ENCODE peak calls at places on chromosomes 3 and 15, in nine cellular contexts. W is ovary; A is lower leg skin; T is EL; X is Kasumi-1; Q is kidney glomerular epithelial cell; F is mammary epithelial cell; B is substantia nigra; E is activated naive CD8-positive, alpha-beta T cell treated with anti-CD3 and anti-CD28 coated beads, Interleukin-2, amount 50 U/mL, for 24 hours. P is an unnamed sample.

GRCh38 chr15:29685156-29686078 is 136.9 kb downstream of the TJP1 start:
- DNase-seq in E (no peak), T (peak), X (no peak), W (no peak), Q (no peak), A (peak), B (no peak), F (peak), P (no peak)

GRCh38 chr15:45715528-45715927 is 80.7 kb downstream of the SQOR start:
- DNase-seq in B (no peak), F (no peak), T (no peak), Q (peak), W (no peak), E (no peak), X (peak), A (no peak), P (no peak)

GRCh38 chr15:44536298-44536961 is 517 bp upstream of the EIF3J start:
- DNase-seq in Q (peak), E (peak), A (peak), T (peak), F (peak), W (no peak), B (peak), X (peak), P (no peak)

GRCh38 chr3:147507638-147508286 is 98.6 kb downstream of the ZIC1 start:
- DNase-seq in Q (no peak), X (no peak), A (no peak), B (no peak), F (no peak), E (no peak), W (no peak), T (no peak), P (no peak)

GRCh38 chr3:142987080-142987700 is 14.2 kb upstream of the U2SURP start:
- DNase-seq in B (no peak), E (no peak), F (peak), W (no peak), A (no peak), X (peak), T (peak), Q (peak), P (no peak)

GRCh38 chr15:66153549-66154415 is 99.8 kb downstream of the MEGF11 start:
- DNase-seq in E (no peak), A (no peak), F (no peak), X (no peak), W (no peak), Q (peak), B (no peak), T (no peak), P (no peak)

GRCh38 chr3:109640146-109640652 is 302.9 kb upstream of the DPPA4 start:
- DNase-seq in W (no peak), F (peak), B (no peak), A (no peak), T (no peak), E (no peak), Q (no peak), X (no peak), P (no peak)

GRCh38 chr3:12155833-12156232 is 2.9 kb downstream of the TIMP4 start:
- DNase-seq in A (no peak), F (peak), Q (peak), X (no peak), W (no peak), T (peak), E (no peak), B (no peak), P (no peak)